ENCODE peak calls at places on chromosomes 5 and 9, in eight cellular contexts. F is neural crest cell, T is iris pigment epithelial cell, Q is GM19239, P is AG04450, G is left ventricle myocardium inferior, R is LHCN-M2, M is AG20443. V is an unnamed sample.

GRCh38 chr9:95077053-95077765 is 240.3 kb downstream of the FANCC start:
- DNase-seq in F (no peak), T (no peak), Q (no peak), P (no peak), G (no peak), R (no peak), M (no peak), V (no peak)

GRCh38 chr5:128015478-128015877 is 68.1 kb upstream of the SLC12A2 start:
- DNase-seq in F (no peak), T (no peak), Q (no peak), P (no peak), G (no peak), R (no peak), M (no peak), V (no peak)

GRCh38 chr9:27019589-27019988 is 14.1 kb upstream of the LRRC19 start:
- DNase-seq in F (no peak), T (peak), Q (no peak), P (peak), G (no peak), R (no peak), M (no peak), V (no peak)

GRCh38 chr9:134276463-134277245 is 49.6 kb upstream of the RXRA start:
- DNase-seq in F (no peak), T (no peak), Q (no peak), P (no peak), G (no peak), R (no peak), M (no peak), V (no peak)

GRCh38 chr5:3489221-3489620 is 106.4 kb upstream of the IRX1 start:
- DNase-seq in F (no peak), T (no peak), Q (no peak), P (no peak), G (no peak), R (no peak), M (no peak), V (no peak)

GRCh38 chr5:62779010-62779422 is 200.4 kb downstream of the LRRC70 start:
- DNase-seq in F (peak), T (peak), Q (peak), P (peak), G (no peak), R (peak), M (peak), V (no peak)

GRCh38 chr5:53090229-53090628 is 19.3 kb downstream of the MOCS2 start:
- DNase-seq in F (no peak), T (no peak), Q (no peak), P (no peak), G (no peak), R (no peak), M (no peak), V (no peak)

GRCh38 chr5:166596043-166596442 is 1695.4 kb upstream of the WWC1 start:
- DNase-seq in F (no peak), T (no peak), Q (no peak), P (no peak), G (no peak), R (no peak), M (no peak), V (no peak)

GRCh38 chr9:93667627-93668026 is 91.2 kb downstream of the PHF2 start:
- DNase-seq in F (no peak), T (no peak), Q (no peak), P (no peak), G (peak), R (no peak), M (no peak), V (no peak)

GRCh38 chr5:131496400-131496713 is 138.7 kb downstream of the RAPGEF6 start:
- DNase-seq in F (no peak), T (no peak), Q (peak), P (no peak), G (no peak), R (no peak), M (no peak), V (peak)

GRCh38 chr9:33161011-33161588 is 6.0 kb downstream of the B4GALT1 start:
- DNase-seq in F (no peak), T (peak), Q (no peak), P (peak), G (peak), R (peak), M (peak), V (no peak)

GRCh38 chr9:89635007-89635742 is 30.4 kb downstream of the GADD45G start:
- DNase-seq in F (no peak), T (peak), Q (no peak), P (no peak), G (no peak), R (no peak), M (peak), V (no peak)

GRCh38 chr9:109319072-109319630 is 1.7 kb downstream of the EPB41L4B start:
- DNase-seq in F (no peak), T (no peak), Q (no peak), P (no peak), G (no peak), R (no peak), M (no peak), V (no peak)

GRCh38 chr9:122342323-122343050 is 28.3 kb upstream of the PTGS1 start:
- DNase-seq in F (no peak), T (no peak), Q (no peak), P (no peak), G (no peak), R (no peak), M (no peak), V (no peak)

GRCh38 chr5:60810036-60810435 is 34.0 kb downstream of the ELOVL7 start:
- DNase-seq in F (no peak), T (no peak), Q (no peak), P (no peak), G (no peak), R (no peak), M (no peak), V (no peak)

GRCh38 chr5:14672508-14673394 is 8.2 kb downstream of the OTULIN start:
- DNase-seq in F (no peak), T (no peak), Q (no peak), P (no peak), G (no peak), R (peak), M (peak), V (no peak)

GRCh38 chr5:6543830-6544560 is 88.8 kb downstream of the NSUN2 start:
- DNase-seq in F (no peak), T (no peak), Q (no peak), P (no peak), G (no peak), R (no peak), M (no peak), V (no peak)

GRCh38 chr9:23342296-23342695 is 483.7 kb downstream of the ELAVL2 start:
- DNase-seq in F (no peak), T (peak), Q (no peak), P (no peak), G (no peak), R (no peak), M (peak), V (no peak)

GRCh38 chr5:133249593-133249992 is 197.8 kb downstream of the HSPA4 start:
- DNase-seq in F (no peak), T (no peak), Q (no peak), P (no peak), G (no peak), R (no peak), M (no peak), V (no peak)

GRCh38 chr9:124514125-124514524 is 6.9 kb upstream of the NR5A1 start:
- DNase-seq in F (no peak), T (no peak), Q (no peak), P (no peak), G (no peak), R (no peak), M (no peak), V (no peak)

GRCh38 chr9:103152473-103152872 is 157.3 kb downstream of the CYLC2 start:
- DNase-seq in F (no peak), T (no peak), Q (no peak), P (no peak), G (no peak), R (no peak), M (no peak), V (no peak)

GRCh38 chr9:122125158-122125890 is 32.2 kb upstream of the TTLL11 start:
- DNase-seq in F (peak), T (peak), Q (peak), P (peak), G (peak), R (peak), M (peak), V (no peak)

GRCh38 chr9:121774715-121775613 is 123.5 kb downstream of the DAB2IP start:
- DNase-seq in F (no peak), T (no peak), Q (no peak), P (no peak), G (peak), R (no peak), M (no peak), V (no peak)

GRCh38 chr5:178108446-178108845 is 4.9 kb upstream of the N4BP3 start:
- DNase-seq in F (no peak), T (no peak), Q (no peak), P (no peak), G (no peak), R (no peak), M (no peak), V (no peak)

GRCh38 chr9:136021171-136021890 is 60.2 kb upstream of the UBAC1 start:
- DNase-seq in F (no peak), T (no peak), Q (no peak), P (no peak), G (peak), R (no peak), M (no peak), V (no peak)

GRCh38 chr5:73126381-73126780 is 6.0 kb downstream of the TMEM171 start:
- DNase-seq in F (no peak), T (no peak), Q (no peak), P (no peak), G (no peak), R (no peak), M (no peak), V (no peak)

V was measured in GM12878.